ENCODE peak calls at places on chromosomes 5 and 9, in seven cellular contexts. R, U, G, F, L, Q and Y are unnamed samples.
A peak's percentile ranks its signal among the peaks of the same experiment; 100 is the strongest.

GRCh38 chr5:945691-946541 is 53.2 kb downstream of the TRIP13 start:
- DNase-seq in F (peak; percentile 62), L (peak; percentile 48), G (no peak), U (peak; percentile 15), R (no peak), Q (peak; percentile 77), Y (no peak)

GRCh38 chr9:135969064-135969683 is 8.0 kb upstream of the UBAC1 start:
- DNase-seq in L (no peak), F (no peak), G (no peak), R (no peak), Q (no peak), U (no peak), Y (no peak)

GRCh38 chr5:3337812-3338541 is 257.7 kb upstream of the IRX1 start:
- DNase-seq in G (no peak), Q (no peak), U (no peak), F (no peak), L (no peak), R (no peak), Y (no peak)

GRCh38 chr5:1008451-1009358 is at the start of gene NKD2:
- DNase-seq in F (peak; percentile 77), G (peak; percentile 31), L (peak; percentile 61), U (peak; percentile 29), Q (no peak), R (peak; percentile 6), Y (peak; percentile 14)

GRCh38 chr9:35756275-35756742 is 2.2 kb upstream of the MSMP start:
- DNase-seq in U (peak; percentile 75), R (peak; percentile 68), G (peak; percentile 74), F (peak; percentile 92), Q (no peak), L (no peak), Y (no peak)

GRCh38 chr5:9605459-9605858 is 24.7 kb downstream of the TAS2R1 start:
- DNase-seq in Q (no peak), R (no peak), G (no peak), F (no peak), L (no peak), U (no peak), Y (no peak)

GRCh38 chr5:62937661-62938558 is 359.3 kb downstream of the LRRC70 start:
- DNase-seq in Q (no peak), L (no peak), G (no peak), R (peak; percentile 37), F (no peak), U (no peak), Y (no peak)

GRCh38 chr5:116371935-116372334 is 202.7 kb downstream of the SEMA6A start:
- DNase-seq in U (no peak), F (no peak), L (no peak), G (no peak), Q (no peak), R (no peak), Y (no peak)

GRCh38 chr5:74356009-74356695 is 284.4 kb downstream of the ENC1 start:
- DNase-seq in Q (no peak), G (no peak), F (no peak), R (peak; percentile 41), U (no peak), L (no peak), Y (no peak)

GRCh38 chr5:112848116-112848811 is 12.8 kb upstream of the SRP19 start:
- DNase-seq in L (no peak), Q (no peak), R (no peak), U (no peak), F (no peak), G (no peak), Y (no peak)

GRCh38 chr9:129170229-129170628 is 7.8 kb downstream of the IER5L start:
- DNase-seq in F (no peak), G (no peak), Q (no peak), U (no peak), L (no peak), R (no peak), Y (no peak)

GRCh38 chr9:133784731-133785561 is 46.8 kb upstream of the SARDH start:
- DNase-seq in L (no peak), U (no peak), R (no peak), G (no peak), Q (no peak), F (no peak), Y (no peak)

GRCh38 chr5:87627360-87627759 is 214.6 kb upstream of the CCNH start:
- DNase-seq in L (no peak), Q (no peak), R (no peak), F (no peak), U (no peak), G (no peak), Y (no peak)

GRCh38 chr5:141743652-141744333 is 61.8 kb upstream of the ARAP3 start:
- DNase-seq in U (no peak), L (no peak), G (no peak), R (no peak), Q (no peak), F (no peak), Y (no peak)

GRCh38 chr5:62354028-62354874 is 48.2 kb downstream of the KIF2A start:
- DNase-seq in L (no peak), Q (no peak), G (no peak), U (peak; percentile 39), F (no peak), R (no peak), Y (no peak)

GRCh38 chr9:15133488-15133887 is 173.5 kb downstream of the TTC39B start:
- DNase-seq in U (no peak), Q (no peak), L (no peak), F (no peak), R (no peak), G (no peak), Y (no peak)

GRCh38 chr5:136036293-136036911 is 7.6 kb downstream of the TGFBI start:
- DNase-seq in F (peak; percentile 3), L (no peak), U (no peak), R (no peak), Q (no peak), G (no peak), Y (peak; percentile 2)

GRCh38 chr5:17000296-17000939 is 64.3 kb upstream of the MYO10 start:
- DNase-seq in Q (no peak), L (no peak), F (no peak), R (no peak), U (no peak), G (no peak), Y (no peak)

GRCh38 chr5:60687927-60688720 is 11.8 kb downstream of the DEPDC1B start:
- DNase-seq in F (no peak), R (no peak), Q (no peak), U (no peak), G (no peak), L (no peak), Y (no peak)

GRCh38 chr9:117343416-117343815 is 71.4 kb downstream of the ASTN2 start:
- DNase-seq in R (no peak), U (no peak), G (no peak), L (no peak), F (no peak), Q (no peak), Y (no peak)

GRCh38 chr5:56313004-56313531 is 79.9 kb upstream of the ANKRD55 start:
- DNase-seq in L (no peak), F (no peak), Q (no peak), U (no peak), G (no peak), R (no peak), Y (no peak)

GRCh38 chr9:31519011-31519410 is 865.4 kb upstream of the ACO1 start:
- DNase-seq in G (no peak), F (peak; percentile 68), U (no peak), L (no peak), R (peak; percentile 6), Q (no peak), Y (no peak)

GRCh38 chr5:100157066-100157465 is 378.1 kb upstream of the FAM174A start:
- DNase-seq in U (no peak), R (no peak), F (no peak), G (no peak), Q (no peak), L (no peak), Y (no peak)

GRCh38 chr9:122931851-122932199 is 513 bp upstream of the ZBTB26 start:
- DNase-seq in G (no peak), L (no peak), F (no peak), U (no peak), Q (no peak), R (no peak), Y (no peak)

GRCh38 chr5:154945695-154946301 is 4.9 kb downstream of the MRPL22 start:
- DNase-seq in G (no peak), Q (no peak), L (no peak), R (no peak), U (no peak), F (no peak), Y (no peak)

GRCh38 chr5:1202798-1203185 is 1.4 kb downstream of the SLC6A19 start:
- DNase-seq in F (no peak), R (no peak), G (no peak), U (no peak), Q (no peak), L (peak; percentile 43), Y (no peak)

GRCh38 chr9:86353591-86354047 is 591 bp downstream of the TUT7 start:
- DNase-seq in U (no peak), R (peak; percentile 31), Q (no peak), G (peak; percentile 60), F (no peak), L (no peak), Y (no peak)

GRCh38 chr9:132711846-132712245 is 41.6 kb downstream of the GTF3C4 start:
- DNase-seq in R (no peak), Q (no peak), L (no peak), F (no peak), U (no peak), G (no peak), Y (no peak)

DNA sequence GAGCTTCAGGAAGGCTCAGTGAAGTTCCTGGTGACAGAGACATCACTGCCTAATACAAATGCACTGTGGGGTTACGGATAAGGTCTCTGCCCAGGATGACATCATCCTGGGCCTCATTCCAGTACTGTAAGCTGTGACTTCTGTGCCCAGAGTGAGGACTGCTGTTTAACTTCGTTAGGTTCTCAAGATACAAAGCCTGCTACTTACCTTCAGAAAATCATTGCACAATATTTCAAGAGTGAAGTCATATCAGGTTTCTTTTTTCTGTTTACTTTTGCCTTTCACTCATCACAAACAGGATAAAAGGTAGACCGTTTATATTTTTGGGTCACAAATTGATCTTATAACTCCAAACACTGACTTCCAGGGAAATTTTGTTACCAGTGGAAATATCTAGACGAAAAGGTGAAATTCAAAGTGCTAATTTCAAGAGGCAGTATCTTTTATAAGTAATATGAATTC is 241.2 kb downstream of the PIK3R1 start:
- DNase-seq in Q (no peak), L (no peak), F (no peak), G (peak; percentile 78), R (peak; percentile 81), U (no peak), Y (no peak)
- TF ChIP-seq POLR2A in Q (no peak), L (no peak), F (no peak), G (no peak), R (no peak), U (no peak), Y (no peak)

GRCh38 chr5:37833990-37834389 is 5.9 kb downstream of the GDNF start:
- DNase-seq in L (no peak), U (no peak), Q (no peak), F (no peak), R (no peak), G (no peak), Y (no peak)
- H3K4me3 ChIP-seq in L (no peak overlapping the region), U (no peak overlapping the region), Q (no peak overlapping the region), F (no peak overlapping the region), R (no peak overlapping the region), G (peak overlapping the region; percentile 37), Y (peak overlapping the region; percentile 17)

GRCh38 chr5:160312139-160312959 is at the start of gene CCNJL:
- DNase-seq in F (peak; percentile 90), Q (no peak), G (peak; percentile 65), L (peak; percentile 65), R (peak; percentile 79), U (peak; percentile 57), Y (peak; percentile 22)
- TF ChIP-seq POLR2A in F (no peak), Q (peak; percentile 15), G (no peak), L (peak; percentile 21), R (no peak), U (no peak), Y (peak; percentile 19)

GRCh38 chr9:37990404-37991015 is 78.5 kb downstream of the SHB start:
- DNase-seq in F (no peak), G (no peak), L (no peak), Q (no peak), R (no peak), U (no peak), Y (no peak)
- H3K4me3 ChIP-seq in F (no peak overlapping the region), G (no peak overlapping the region), L (no peak overlapping the region), Q (no peak overlapping the region), R (no peak overlapping the region), U (no peak overlapping the region), Y (no peak overlapping the region)